ENCODE peak calls at places on chromosomes 11 and 22, in ten cellular contexts. One of them, this sample, is unnamed.

GRCh38 chr11:75264971-75265370 is 24.4 kb downstream of the TPBGL start:
- DNase-seq in left ventricle myocardium inferior: no peak
- DNase-seq in astrocyte of the cerebellum: no peak
- DNase-seq in HL-60: no peak
- DNase-seq in BJ: no peak
- DNase-seq in fibroblast of the aortic adventitia: no peak
- DNase-seq in glutamatergic neuron: peak; percentile 5
- DNase-seq in hepatocyte: no peak
- DNase-seq in ascending aorta: peak; percentile 6
- DNase-seq in IMR-90: no peak
- DNase-seq in this sample: peak; percentile 36

GRCh38 chr11:17473071-17473744 is 3.4 kb downstream of the ABCC8 start:
- DNase-seq in glutamatergic neuron: peak; percentile 73
- DNase-seq in hepatocyte: peak; percentile 50
- DNase-seq in ascending aorta: no peak
- DNase-seq in left ventricle myocardium inferior: no peak
- DNase-seq in HL-60: no peak
- DNase-seq in fibroblast of the aortic adventitia: no peak
- DNase-seq in astrocyte of the cerebellum: no peak
- DNase-seq in BJ: no peak
- DNase-seq in IMR-90: peak; percentile 7
- DNase-seq in this sample: no peak

GRCh38 chr11:116210663-116211062 is 562.1 kb downstream of the BUD13 start:
- DNase-seq in HL-60: no peak
- DNase-seq in ascending aorta: no peak
- DNase-seq in IMR-90: no peak
- DNase-seq in fibroblast of the aortic adventitia: no peak
- DNase-seq in BJ: no peak
- DNase-seq in left ventricle myocardium inferior: no peak
- DNase-seq in glutamatergic neuron: no peak
- DNase-seq in hepatocyte: no peak
- DNase-seq in astrocyte of the cerebellum: no peak
- DNase-seq in this sample: no peak

GRCh38 chr11:803770-804598 is 1.0 kb downstream of the PIDD1 start:
- DNase-seq in BJ: no peak
- DNase-seq in IMR-90: no peak
- DNase-seq in left ventricle myocardium inferior: no peak
- DNase-seq in ascending aorta: no peak
- DNase-seq in HL-60: no peak
- DNase-seq in glutamatergic neuron: peak; percentile 75
- DNase-seq in fibroblast of the aortic adventitia: no peak
- DNase-seq in hepatocyte: no peak
- DNase-seq in astrocyte of the cerebellum: no peak
- DNase-seq in this sample: no peak

GRCh38 chr11:101870510-101870909 is 44.3 kb upstream of the CEP126 start:
- DNase-seq in left ventricle myocardium inferior: no peak
- DNase-seq in astrocyte of the cerebellum: no peak
- DNase-seq in fibroblast of the aortic adventitia: peak; percentile 57
- DNase-seq in glutamatergic neuron: no peak
- DNase-seq in HL-60: no peak
- DNase-seq in BJ: peak; percentile 19
- DNase-seq in ascending aorta: no peak
- DNase-seq in hepatocyte: peak; percentile 34
- DNase-seq in IMR-90: peak; percentile 87
- DNase-seq in this sample: no peak

GRCh38 chr22:30425616-30426394 is at the start of gene MTFP1:
- DNase-seq in left ventricle myocardium inferior: peak; percentile 53
- DNase-seq in hepatocyte: peak; percentile 74
- DNase-seq in IMR-90: peak; percentile 62
- DNase-seq in BJ: no peak
- DNase-seq in astrocyte of the cerebellum: no peak
- DNase-seq in ascending aorta: no peak
- DNase-seq in glutamatergic neuron: peak; percentile 79
- DNase-seq in fibroblast of the aortic adventitia: peak; percentile 61
- DNase-seq in HL-60: peak; percentile 66
- DNase-seq in this sample: peak; percentile 80

GRCh38 chr11:132821027-132821426 is 711.3 kb downstream of the OPCML start:
- DNase-seq in glutamatergic neuron: no peak
- DNase-seq in IMR-90: peak; percentile 43
- DNase-seq in ascending aorta: no peak
- DNase-seq in BJ: no peak
- DNase-seq in left ventricle myocardium inferior: no peak
- DNase-seq in HL-60: no peak
- DNase-seq in hepatocyte: peak; percentile 14
- DNase-seq in fibroblast of the aortic adventitia: no peak
- DNase-seq in astrocyte of the cerebellum: no peak
- DNase-seq in this sample: no peak

GRCh38 chr22:38110008-38110862 is at the start of gene BAIAP2L2:
- DNase-seq in BJ: no peak
- DNase-seq in astrocyte of the cerebellum: no peak
- DNase-seq in left ventricle myocardium inferior: no peak
- DNase-seq in ascending aorta: no peak
- DNase-seq in fibroblast of the aortic adventitia: no peak
- DNase-seq in glutamatergic neuron: no peak
- DNase-seq in IMR-90: no peak
- DNase-seq in hepatocyte: peak; percentile 79
- DNase-seq in HL-60: no peak
- DNase-seq in this sample: no peak

GRCh38 chr22:22346401-22347107 is 102.0 kb downstream of the VPREB1 start:
- DNase-seq in glutamatergic neuron: no peak
- DNase-seq in fibroblast of the aortic adventitia: no peak
- DNase-seq in ascending aorta: no peak
- DNase-seq in hepatocyte: no peak
- DNase-seq in astrocyte of the cerebellum: no peak
- DNase-seq in left ventricle myocardium inferior: no peak
- DNase-seq in BJ: no peak
- DNase-seq in IMR-90: no peak
- DNase-seq in HL-60: no peak
- DNase-seq in this sample: no peak

GRCh38 chr11:36361901-36362391 is 65.9 kb downstream of the PRR5L start:
- DNase-seq in IMR-90: peak; percentile 85
- DNase-seq in glutamatergic neuron: no peak
- DNase-seq in left ventricle myocardium inferior: no peak
- DNase-seq in fibroblast of the aortic adventitia: peak; percentile 71
- DNase-seq in ascending aorta: no peak
- DNase-seq in hepatocyte: peak; percentile 72
- DNase-seq in astrocyte of the cerebellum: peak; percentile 58
- DNase-seq in HL-60: no peak
- DNase-seq in BJ: peak; percentile 92
- DNase-seq in this sample: no peak

GRCh38 chr11:108569896-108570295 is 23.7 kb downstream of the EXPH5 start:
- DNase-seq in hepatocyte: no peak
- DNase-seq in astrocyte of the cerebellum: no peak
- DNase-seq in IMR-90: no peak
- DNase-seq in HL-60: no peak
- DNase-seq in glutamatergic neuron: no peak
- DNase-seq in left ventricle myocardium inferior: no peak
- DNase-seq in fibroblast of the aortic adventitia: no peak
- DNase-seq in BJ: no peak
- DNase-seq in ascending aorta: no peak
- DNase-seq in this sample: no peak

GRCh38 chr11:45934580-45935318 is 12.3 kb downstream of the LARGE2 start:
- DNase-seq in hepatocyte: no peak
- DNase-seq in ascending aorta: no peak
- DNase-seq in IMR-90: no peak
- DNase-seq in fibroblast of the aortic adventitia: no peak
- DNase-seq in left ventricle myocardium inferior: no peak
- DNase-seq in glutamatergic neuron: no peak
- DNase-seq in astrocyte of the cerebellum: no peak
- DNase-seq in HL-60: no peak
- DNase-seq in BJ: no peak
- DNase-seq in this sample: no peak

GRCh38 chr22:46102159-46102558 is 48.2 kb upstream of the PPARA start:
- DNase-seq in BJ: no peak
- DNase-seq in left ventricle myocardium inferior: no peak
- DNase-seq in glutamatergic neuron: no peak
- DNase-seq in hepatocyte: no peak
- DNase-seq in ascending aorta: no peak
- DNase-seq in HL-60: no peak
- DNase-seq in IMR-90: no peak
- DNase-seq in astrocyte of the cerebellum: no peak
- DNase-seq in fibroblast of the aortic adventitia: no peak
- DNase-seq in this sample: no peak

GRCh38 chr11:15278129-15278528 is 163.4 kb downstream of the INSC start:
- DNase-seq in ascending aorta: no peak
- DNase-seq in left ventricle myocardium inferior: no peak
- DNase-seq in BJ: peak; percentile 36
- DNase-seq in IMR-90: peak; percentile 29
- DNase-seq in glutamatergic neuron: no peak
- DNase-seq in fibroblast of the aortic adventitia: no peak
- DNase-seq in astrocyte of the cerebellum: no peak
- DNase-seq in hepatocyte: peak; percentile 28
- DNase-seq in HL-60: no peak
- DNase-seq in this sample: no peak

GRCh38 chr11:57662893-57663292 is 5.0 kb upstream of the ZDHHC5 start:
- DNase-seq in glutamatergic neuron: no peak
- DNase-seq in hepatocyte: peak; percentile 18
- DNase-seq in astrocyte of the cerebellum: no peak
- DNase-seq in HL-60: no peak
- DNase-seq in fibroblast of the aortic adventitia: no peak
- DNase-seq in BJ: no peak
- DNase-seq in IMR-90: no peak
- DNase-seq in ascending aorta: no peak
- DNase-seq in left ventricle myocardium inferior: no peak
- DNase-seq in this sample: no peak
- TF ChIP-seq CTCF in glutamatergic neuron: no peak
- TF ChIP-seq CTCF in hepatocyte: peak; percentile 15
- TF ChIP-seq CTCF in astrocyte of the cerebellum: no peak
- TF ChIP-seq CTCF in HL-60: no peak
- TF ChIP-seq CTCF in fibroblast of the aortic adventitia: no peak
- TF ChIP-seq CTCF in BJ: no peak
- TF ChIP-seq CTCF in IMR-90: peak; percentile 16
- TF ChIP-seq CTCF in ascending aorta: no peak
- TF ChIP-seq CTCF in left ventricle myocardium inferior: no peak
- TF ChIP-seq CTCF in this sample: no peak

GRCh38 chr11:90373971-90374370 is 151.1 kb upstream of the CHORDC1 start:
- DNase-seq in astrocyte of the cerebellum: no peak
- DNase-seq in HL-60: no peak
- DNase-seq in glutamatergic neuron: no peak
- DNase-seq in BJ: no peak
- DNase-seq in hepatocyte: no peak
- DNase-seq in IMR-90: no peak
- DNase-seq in ascending aorta: no peak
- DNase-seq in fibroblast of the aortic adventitia: no peak
- DNase-seq in left ventricle myocardium inferior: no peak
- DNase-seq in this sample: no peak
- TF ChIP-seq CTCF in astrocyte of the cerebellum: no peak
- TF ChIP-seq CTCF in HL-60: no peak
- TF ChIP-seq CTCF in glutamatergic neuron: peak; percentile 24
- TF ChIP-seq CTCF in BJ: no peak
- TF ChIP-seq CTCF in hepatocyte: no peak
- TF ChIP-seq CTCF in IMR-90: no peak
- TF ChIP-seq CTCF in ascending aorta: no peak
- TF ChIP-seq CTCF in fibroblast of the aortic adventitia: no peak
- TF ChIP-seq CTCF in left ventricle myocardium inferior: no peak
- TF ChIP-seq CTCF in this sample: no peak

GRCh38 chr11:86570457-86570856 is 102.0 kb downstream of the ME3 start:
- DNase-seq in IMR-90: no peak
- DNase-seq in HL-60: no peak
- DNase-seq in fibroblast of the aortic adventitia: no peak
- DNase-seq in ascending aorta: no peak
- DNase-seq in hepatocyte: no peak
- DNase-seq in astrocyte of the cerebellum: no peak
- DNase-seq in BJ: no peak
- DNase-seq in left ventricle myocardium inferior: no peak
- DNase-seq in glutamatergic neuron: no peak
- DNase-seq in this sample: no peak

GRCh38 chr11:86574493-86575207 is 97.8 kb downstream of the ME3 start:
- DNase-seq in hepatocyte: no peak
- DNase-seq in IMR-90: no peak
- DNase-seq in glutamatergic neuron: no peak
- DNase-seq in astrocyte of the cerebellum: no peak
- DNase-seq in BJ: no peak
- DNase-seq in ascending aorta: no peak
- DNase-seq in left ventricle myocardium inferior: no peak
- DNase-seq in HL-60: no peak
- DNase-seq in fibroblast of the aortic adventitia: no peak
- DNase-seq in this sample: no peak

GRCh38 chr11:86570020-86570419 is 102.4 kb downstream of the ME3 start:
- DNase-seq in left ventricle myocardium inferior: no peak
- DNase-seq in ascending aorta: no peak
- DNase-seq in hepatocyte: peak; percentile 54
- DNase-seq in IMR-90: peak; percentile 51
- DNase-seq in HL-60: no peak
- DNase-seq in glutamatergic neuron: no peak
- DNase-seq in BJ: no peak
- DNase-seq in astrocyte of the cerebellum: no peak
- DNase-seq in fibroblast of the aortic adventitia: no peak
- DNase-seq in this sample: no peak

GRCh38 chr11:86569109-86569508 is 103.3 kb downstream of the ME3 start:
- DNase-seq in fibroblast of the aortic adventitia: no peak
- DNase-seq in BJ: no peak
- DNase-seq in HL-60: no peak
- DNase-seq in left ventricle myocardium inferior: no peak
- DNase-seq in hepatocyte: no peak
- DNase-seq in IMR-90: no peak
- DNase-seq in glutamatergic neuron: no peak
- DNase-seq in astrocyte of the cerebellum: no peak
- DNase-seq in ascending aorta: no peak
- DNase-seq in this sample: no peak

DNA sequence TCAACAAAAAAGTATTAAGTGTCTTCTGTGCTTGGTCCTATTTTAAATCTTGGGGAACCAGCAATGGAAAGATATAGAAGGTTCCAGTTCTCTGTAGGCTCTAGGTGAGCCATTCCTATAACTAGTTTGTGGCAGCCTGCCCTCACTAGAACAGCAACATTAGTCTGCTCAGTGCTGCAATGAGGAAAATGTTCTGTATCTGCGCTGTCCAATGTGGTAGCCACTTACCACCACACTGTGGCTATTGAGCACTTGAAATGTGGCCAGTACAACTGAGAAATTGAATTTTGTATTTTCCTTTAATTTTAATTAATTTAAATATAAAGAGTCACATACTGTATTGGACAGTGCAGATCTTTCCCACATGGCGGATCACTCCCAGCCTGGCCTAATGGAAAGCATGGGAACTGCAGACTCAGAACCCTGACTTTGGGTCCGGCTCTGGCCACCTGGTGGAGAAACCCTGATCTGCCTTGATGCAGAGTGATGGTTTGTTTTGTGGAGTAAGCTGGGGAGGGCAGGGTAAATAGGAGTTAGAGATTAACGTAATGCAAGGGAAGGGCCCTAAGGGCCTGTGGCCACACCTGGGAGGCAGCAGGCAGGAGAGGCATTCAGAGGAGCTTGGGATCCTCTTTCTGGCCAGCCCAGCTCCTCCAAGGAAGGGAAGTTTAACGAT is 101.0 kb downstream of the ME3 start:
- DNase-seq in IMR-90: no peak
- DNase-seq in left ventricle myocardium inferior: no peak
- DNase-seq in fibroblast of the aortic adventitia: no peak
- DNase-seq in BJ: no peak
- DNase-seq in astrocyte of the cerebellum: no peak
- DNase-seq in HL-60: no peak
- DNase-seq in ascending aorta: no peak
- DNase-seq in hepatocyte: peak; percentile 34
- DNase-seq in glutamatergic neuron: peak; percentile 55
- DNase-seq in this sample: no peak
- TF ChIP-seq CTCF in IMR-90: peak; percentile 24
- TF ChIP-seq CTCF in left ventricle myocardium inferior: peak; percentile 22
- TF ChIP-seq CTCF in fibroblast of the aortic adventitia: peak; percentile 26
- TF ChIP-seq CTCF in BJ: peak; percentile 10
- TF ChIP-seq CTCF in astrocyte of the cerebellum: peak; percentile 40
- TF ChIP-seq CTCF in HL-60: peak; percentile 3
- TF ChIP-seq CTCF in ascending aorta: no peak
- TF ChIP-seq CTCF in hepatocyte: peak; percentile 35
- TF ChIP-seq CTCF in glutamatergic neuron: peak; percentile 76
- TF ChIP-seq CTCF in this sample: no peak

GRCh38 chr22:49983148-49984042 is 22.8 kb downstream of the PIM3 start:
- DNase-seq in ascending aorta: no peak
- DNase-seq in IMR-90: no peak
- DNase-seq in hepatocyte: peak; percentile 39
- DNase-seq in left ventricle myocardium inferior: no peak
- DNase-seq in fibroblast of the aortic adventitia: no peak
- DNase-seq in BJ: no peak
- DNase-seq in glutamatergic neuron: no peak
- DNase-seq in astrocyte of the cerebellum: no peak
- DNase-seq in HL-60: no peak
- DNase-seq in this sample: peak; percentile 72
- TF ChIP-seq CTCF in ascending aorta: no peak
- TF ChIP-seq CTCF in IMR-90: peak; percentile 28
- TF ChIP-seq CTCF in hepatocyte: peak; percentile 40
- TF ChIP-seq CTCF in left ventricle myocardium inferior: peak; percentile 58
- TF ChIP-seq CTCF in fibroblast of the aortic adventitia: peak; percentile 37
- TF ChIP-seq CTCF in BJ: peak; percentile 48
- TF ChIP-seq CTCF in glutamatergic neuron: peak; percentile 64
- TF ChIP-seq CTCF in astrocyte of the cerebellum: peak; percentile 5
- TF ChIP-seq CTCF in HL-60: no peak
- TF ChIP-seq CTCF in this sample: no peak

This sample was measured in suprapubic skin.